ENCODE peak calls at places on chromosome 1, in seven cellular contexts. I is GM12891, L is sigmoid colon, Z is upper lobe of left lung, R is GM12892, V is GM23338, N is prostate gland. E is an unnamed sample.

GRCh38 chr1:214439352-214440119 is 111.9 kb downstream of the PTPN14 start:
- DNase-seq in I (peak), L (no peak), Z (no peak), R (peak), V (peak), N (peak), E (peak)

GRCh38 chr1:119748040-119748439 is 20.7 kb downstream of the HMGCS2 start:
- DNase-seq in I (no peak), L (no peak), Z (no peak), R (no peak), V (no peak), N (no peak), E (no peak)

GRCh38 chr1:105386489-105386888 is 1636.8 kb downstream of the AMY1C start:
- DNase-seq in I (no peak), L (no peak), Z (no peak), R (no peak), V (no peak), N (no peak), E (no peak)

GRCh38 chr1:214414691-214415090 is 133.7 kb downstream of the SMYD2 start:
- DNase-seq in I (no peak), L (no peak), Z (no peak), R (no peak), V (no peak), N (no peak), E (no peak)

GRCh38 chr1:38831753-38832734 is 27.5 kb downstream of the RRAGC start:
- DNase-seq in I (no peak), L (no peak), Z (no peak), R (no peak), V (no peak), N (no peak), E (no peak)

GRCh38 chr1:59013276-59013927 is 229.6 kb upstream of the JUN start:
- DNase-seq in I (no peak), L (peak), Z (peak), R (no peak), V (peak), N (peak), E (peak)

GRCh38 chr1:25028587-25028909 is 98.5 kb upstream of the RUNX3 start:
- DNase-seq in I (no peak), L (no peak), Z (no peak), R (no peak), V (no peak), N (no peak), E (no peak)

GRCh38 chr1:179767996-179768395 is 24.9 kb downstream of the FAM163A start:
- DNase-seq in I (no peak), L (no peak), Z (no peak), R (no peak), V (no peak), N (no peak), E (no peak)

GRCh38 chr1:16983649-16984048 is 3.2 kb upstream of the MFAP2 start:
- DNase-seq in I (no peak), L (no peak), Z (no peak), R (no peak), V (no peak), N (no peak), E (no peak)

GRCh38 chr1:22163137-22163536 is 20.2 kb upstream of the WNT4 start:
- DNase-seq in I (no peak), L (no peak), Z (no peak), R (no peak), V (no peak), N (no peak), E (no peak)

GRCh38 chr1:207962716-207963428 is 51.9 kb upstream of the CD34 start:
- DNase-seq in I (peak), L (peak), Z (peak), R (peak), V (peak), N (peak), E (peak)

GRCh38 chr1:47184090-47184735 is 5.6 kb downstream of the PDZK1IP1 start:
- DNase-seq in I (no peak), L (no peak), Z (no peak), R (no peak), V (peak), N (no peak), E (peak)

GRCh38 chr1:156051011-156051725 is 2.4 kb downstream of the UBQLN4 start:
- DNase-seq in I (no peak), L (no peak), Z (peak), R (no peak), V (no peak), N (no peak), E (no peak)

GRCh38 chr1:64050601-64051000 is 152.8 kb upstream of the UBE2U start:
- DNase-seq in I (no peak), L (no peak), Z (no peak), R (no peak), V (no peak), N (no peak), E (no peak)

GRCh38 chr1:198118136-198118535 is 38.7 kb upstream of the NEK7 start:
- DNase-seq in I (no peak), L (peak), Z (no peak), R (no peak), V (no peak), N (no peak), E (no peak)

GRCh38 chr1:31243451-31244286 is 4.0 kb upstream of the NKAIN1 start:
- DNase-seq in I (no peak), L (peak), Z (no peak), R (no peak), V (no peak), N (no peak), E (no peak)

GRCh38 chr1:65021792-65022191 is 55.4 kb upstream of the JAK1 start:
- DNase-seq in I (no peak), L (no peak), Z (no peak), R (no peak), V (no peak), N (no peak), E (no peak)

GRCh38 chr1:6025269-6026094 is 20.2 kb upstream of the KCNAB2 start:
- DNase-seq in I (no peak), L (no peak), Z (no peak), R (no peak), V (no peak), N (no peak), E (no peak)

GRCh38 chr1:58032621-58033073 is 513.9 kb downstream of the OMA1 start:
- DNase-seq in I (no peak), L (no peak), Z (no peak), R (no peak), V (no peak), N (no peak), E (no peak)

DNA sequence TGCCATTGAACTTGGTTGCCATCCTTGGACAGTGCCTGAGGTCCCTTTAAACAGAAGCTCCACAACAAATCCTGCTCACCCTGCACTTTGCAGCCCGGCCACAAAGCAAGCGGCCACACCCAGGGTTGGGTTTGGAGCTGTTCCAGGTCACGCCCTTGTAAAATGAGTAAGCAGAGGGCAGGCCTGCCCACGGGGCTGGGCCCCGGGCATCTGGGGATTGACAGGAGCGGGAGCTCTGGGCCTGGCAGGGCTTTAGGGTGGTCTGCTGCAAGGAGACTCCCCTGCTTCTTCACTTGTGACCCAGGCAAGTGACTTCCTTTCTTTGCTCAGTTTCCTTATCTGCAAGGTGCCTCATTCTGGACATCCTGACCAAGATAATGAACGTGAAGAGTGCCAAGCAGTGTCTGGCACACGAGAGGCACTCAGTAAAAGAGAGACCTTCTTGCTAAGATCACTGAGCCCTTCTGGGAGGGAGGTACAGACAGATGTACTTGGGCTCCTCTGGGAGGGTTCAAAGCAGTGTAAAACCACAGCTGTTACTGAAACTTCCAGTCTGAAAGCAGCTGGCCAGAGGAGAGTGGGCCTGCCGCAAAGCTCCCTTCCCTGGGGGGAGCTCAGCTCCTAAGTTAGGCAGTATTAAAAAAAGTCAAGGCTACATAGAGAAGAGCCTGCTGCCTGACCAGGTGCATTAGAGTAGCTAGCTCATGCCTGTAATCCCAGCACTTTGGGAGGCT is 2.6 kb downstream of the E2F2 start:
- DNase-seq in I (no peak), L (peak), Z (peak), R (peak), V (no peak), N (peak), E (peak)
- TF ChIP-seq POLR2AphosphoS5 in I (no peak), L (no peak), Z (no peak), R (no peak), V (no peak), N (peak), E (no peak)

DNA sequence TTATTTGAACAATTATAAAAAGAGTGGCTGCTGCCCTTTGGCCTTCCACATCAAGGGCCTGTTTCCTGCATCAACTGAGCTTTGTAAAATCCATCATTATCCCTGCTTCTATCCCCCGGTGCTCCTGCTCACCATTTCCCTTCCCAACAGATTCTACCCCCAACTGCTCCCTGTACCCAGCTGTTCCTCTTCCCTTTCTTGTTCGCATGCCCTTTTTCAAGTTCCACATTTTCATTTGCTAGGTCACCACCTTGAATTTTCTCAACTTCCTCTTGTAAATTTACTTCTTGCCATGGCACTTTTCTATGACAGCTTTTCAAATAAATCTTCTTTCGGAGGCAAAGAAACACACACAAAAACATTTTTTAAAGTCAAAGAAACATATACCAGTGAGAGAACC is 330.5 kb upstream of the ADGRL2 start:
- DNase-seq in I (no peak), L (no peak), Z (no peak), R (no peak), V (no peak), N (no peak), E (no peak)
- TF ChIP-seq POLR2AphosphoS5 in I (no peak), L (no peak), Z (no peak), R (no peak), V (no peak), N (no peak), E (no peak)

GRCh38 chr1:220089650-220090556 is at the start of gene BPNT1:
- DNase-seq in I (peak), L (peak), Z (no peak), R (peak), V (peak), N (peak), E (peak)

GRCh38 chr1:220092694-220093093 is 1.2 kb upstream of the IARS2 start:
- DNase-seq in I (no peak), L (no peak), Z (no peak), R (no peak), V (no peak), N (no peak), E (no peak)

GRCh38 chr1:220093361-220094015 is 444 bp upstream of the IARS2 start:
- DNase-seq in I (no peak), L (no peak), Z (no peak), R (no peak), V (no peak), N (no peak), E (no peak)

GRCh38 chr1:220099826-220100225 is 5.9 kb downstream of the IARS2 start:
- DNase-seq in I (no peak), L (no peak), Z (no peak), R (no peak), V (no peak), N (no peak), E (no peak)

DNA sequence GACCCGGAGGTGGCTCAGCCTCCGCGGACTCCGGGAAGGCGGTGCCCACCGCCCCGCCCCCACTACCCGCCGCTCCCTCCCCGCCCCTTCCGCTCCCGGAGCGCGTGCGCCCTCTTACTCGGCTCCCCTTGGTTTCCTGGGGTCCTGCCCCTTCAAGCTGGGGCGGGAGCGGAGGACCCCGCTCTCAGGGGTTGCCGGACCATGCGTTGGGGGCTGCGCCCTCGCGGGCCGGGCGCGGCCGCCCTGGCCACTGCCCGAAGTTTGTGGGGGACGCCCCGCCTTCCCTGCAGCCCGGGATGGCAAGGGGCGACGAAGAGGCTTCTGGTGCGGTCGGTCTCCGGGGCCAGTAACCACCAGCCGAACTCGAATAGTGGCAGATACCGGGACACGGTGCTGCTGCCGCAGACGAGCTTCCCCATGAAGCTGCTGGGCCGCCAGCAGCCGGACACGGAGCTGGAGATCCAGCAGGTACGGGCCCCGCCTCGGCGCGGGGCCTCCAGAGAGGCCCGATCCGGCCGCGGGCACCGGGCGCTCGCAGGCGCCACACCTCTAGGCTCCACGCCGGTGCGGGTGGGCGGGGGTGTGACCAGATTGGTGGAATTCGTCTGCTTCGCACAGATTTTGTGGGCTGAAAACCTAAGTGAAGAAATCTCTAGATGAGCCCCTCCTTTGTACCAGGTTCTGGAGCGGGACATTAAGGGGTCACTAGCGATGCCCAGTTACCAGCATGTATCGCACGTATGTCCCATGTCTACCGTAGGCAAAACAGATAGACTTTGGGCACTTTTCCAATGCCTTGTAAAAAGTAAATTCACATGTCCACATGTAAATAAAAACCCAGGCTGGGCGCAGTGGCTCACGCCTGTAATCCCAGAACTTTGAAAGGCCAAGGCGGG is at the start of gene IARS2:
- DNase-seq in I (peak), L (peak), Z (peak), R (peak), V (peak), N (peak), E (peak)
- TF ChIP-seq POLR2AphosphoS5 in I (no peak), L (peak), Z (peak), R (peak), V (peak), N (peak), E (no peak)

GRCh38 chr1:226664413-226665101 is 74.5 kb downstream of the ITPKB start:
- DNase-seq in I (no peak), L (peak), Z (no peak), R (no peak), V (no peak), N (no peak), E (peak)
- TF ChIP-seq POLR2AphosphoS5 in I (no peak), L (peak), Z (peak), R (no peak), V (no peak), N (peak), E (peak)